ENCODE peak calls at places on chromosomes 1 and 21, in four cellular contexts. One of them, this sample, is unnamed.

GRCh38 chr1:228448372-228448771 is 31.7 kb upstream of the TRIM17 start:
- DNase-seq in fibroblast of lung: no peak
- DNase-seq in hepatocyte: no peak
- DNase-seq in HL-60: no peak
- DNase-seq in this sample: no peak

GRCh38 chr1:16246961-16247360 is 10.0 kb upstream of the CPLANE2 start:
- DNase-seq in hepatocyte: no peak
- DNase-seq in fibroblast of lung: no peak
- DNase-seq in HL-60: no peak
- DNase-seq in this sample: no peak

GRCh38 chr1:10724052-10724494 is 72.4 kb downstream of the CASZ1 start:
- DNase-seq in HL-60: no peak
- DNase-seq in fibroblast of lung: peak
- DNase-seq in hepatocyte: peak
- DNase-seq in this sample: peak

GRCh38 chr1:54002544-54003248 is 15.3 kb downstream of the LDLRAD1 start:
- DNase-seq in HL-60: no peak
- DNase-seq in fibroblast of lung: no peak
- DNase-seq in hepatocyte: no peak
- DNase-seq in this sample: no peak

GRCh38 chr21:15219866-15220265 is 155.1 kb upstream of the NRIP1 start:
- DNase-seq in hepatocyte: no peak
- DNase-seq in fibroblast of lung: no peak
- DNase-seq in HL-60: no peak
- DNase-seq in this sample: no peak

GRCh38 chr1:156836892-156837291 is 20.2 kb upstream of the SH2D2A start:
- DNase-seq in hepatocyte: no peak
- DNase-seq in HL-60: no peak
- DNase-seq in fibroblast of lung: no peak
- DNase-seq in this sample: no peak

GRCh38 chr1:198892065-198892464 is 253.2 kb downstream of the PTPRC start:
- DNase-seq in hepatocyte: no peak
- DNase-seq in HL-60: no peak
- DNase-seq in fibroblast of lung: peak
- DNase-seq in this sample: peak

GRCh38 chr1:153588482-153588881 is 22.8 kb upstream of the S100A2 start:
- DNase-seq in hepatocyte: no peak
- DNase-seq in HL-60: no peak
- DNase-seq in fibroblast of lung: no peak
- DNase-seq in this sample: no peak

GRCh38 chr1:219460561-219461511 is 152.1 kb downstream of the ZC3H11B start:
- DNase-seq in HL-60: peak
- DNase-seq in fibroblast of lung: peak
- DNase-seq in hepatocyte: no peak
- DNase-seq in this sample: no peak

GRCh38 chr1:231421971-231422797 is at the start of gene EGLN1:
- DNase-seq in hepatocyte: peak
- DNase-seq in HL-60: peak
- DNase-seq in fibroblast of lung: peak
- DNase-seq in this sample: peak

GRCh38 chr21:38989745-38990423 is 184.2 kb downstream of the ETS2 start:
- DNase-seq in fibroblast of lung: peak
- DNase-seq in HL-60: no peak
- DNase-seq in hepatocyte: peak
- DNase-seq in this sample: peak

GRCh38 chr1:64080947-64081562 is 122.4 kb upstream of the UBE2U start:
- DNase-seq in HL-60: no peak
- DNase-seq in hepatocyte: no peak
- DNase-seq in fibroblast of lung: peak
- DNase-seq in this sample: no peak

GRCh38 chr1:1975535-1975934 is 28.1 kb downstream of the CFAP74 start:
- DNase-seq in fibroblast of lung: no peak
- DNase-seq in hepatocyte: no peak
- DNase-seq in HL-60: no peak
- DNase-seq in this sample: no peak

GRCh38 chr1:164803366-164803765 is 244.4 kb downstream of the PBX1 start:
- DNase-seq in HL-60: no peak
- DNase-seq in fibroblast of lung: peak
- DNase-seq in hepatocyte: no peak
- DNase-seq in this sample: peak

GRCh38 chr1:22709891-22710687 is 550 bp upstream of the EPHB2 start:
- DNase-seq in hepatocyte: peak
- DNase-seq in HL-60: peak
- DNase-seq in fibroblast of lung: peak
- DNase-seq in this sample: peak

GRCh38 chr21:42541174-42541573 is 27.5 kb downstream of the SLC37A1 start:
- DNase-seq in HL-60: no peak
- DNase-seq in fibroblast of lung: no peak
- DNase-seq in hepatocyte: no peak
- DNase-seq in this sample: no peak

GRCh38 chr1:156247460-156248322 is at the start of gene PAQR6:
- DNase-seq in hepatocyte: no peak
- DNase-seq in fibroblast of lung: no peak
- DNase-seq in HL-60: no peak
- DNase-seq in this sample: no peak

GRCh38 chr1:164601399-164602141 is 42.6 kb downstream of the PBX1 start:
- DNase-seq in HL-60: no peak
- DNase-seq in fibroblast of lung: no peak
- DNase-seq in hepatocyte: no peak
- DNase-seq in this sample: no peak

GRCh38 chr1:89276690-89277089 is 4.0 kb upstream of the GBP5 start:
- DNase-seq in HL-60: no peak
- DNase-seq in hepatocyte: no peak
- DNase-seq in fibroblast of lung: peak
- DNase-seq in this sample: no peak
- TF ChIP-seq CTCF in HL-60: no peak
- TF ChIP-seq CTCF in hepatocyte: no peak
- TF ChIP-seq CTCF in fibroblast of lung: no peak
- TF ChIP-seq CTCF in this sample: no peak

GRCh38 chr21:46304437-46304836 is 18.3 kb downstream of the YBEY start:
- DNase-seq in HL-60: no peak
- DNase-seq in hepatocyte: no peak
- DNase-seq in fibroblast of lung: no peak
- DNase-seq in this sample: no peak
- H3K27ac ChIP-seq in HL-60: no peak
- H3K27ac ChIP-seq in hepatocyte: no peak
- H3K27ac ChIP-seq in fibroblast of lung: no peak
- H3K27ac ChIP-seq in this sample: no peak

GRCh38 chr1:203287109-203287893 is 18.0 kb upstream of the BTG2 start:
- DNase-seq in HL-60: peak
- DNase-seq in fibroblast of lung: no peak
- DNase-seq in hepatocyte: peak
- DNase-seq in this sample: peak
- TF ChIP-seq CTCF in HL-60: no peak
- TF ChIP-seq CTCF in fibroblast of lung: no peak
- TF ChIP-seq CTCF in hepatocyte: no peak
- TF ChIP-seq CTCF in this sample: no peak

GRCh38 chr1:209819059-209819458 is 8.7 kb upstream of the UTP25 start:
- DNase-seq in HL-60: no peak
- DNase-seq in fibroblast of lung: no peak
- DNase-seq in hepatocyte: no peak
- DNase-seq in this sample: no peak

GRCh38 chr1:209815931-209816338 is 10.0 kb upstream of the IRF6 start:
- DNase-seq in HL-60: no peak
- DNase-seq in hepatocyte: no peak
- DNase-seq in fibroblast of lung: no peak
- DNase-seq in this sample: no peak

GRCh38 chr1:209817691-209818090 is 10.1 kb upstream of the UTP25 start:
- DNase-seq in fibroblast of lung: no peak
- DNase-seq in hepatocyte: no peak
- DNase-seq in HL-60: no peak
- DNase-seq in this sample: no peak

GRCh38 chr1:209815495-209815894 is 9.6 kb upstream of the IRF6 start:
- DNase-seq in fibroblast of lung: no peak
- DNase-seq in HL-60: no peak
- DNase-seq in hepatocyte: no peak
- DNase-seq in this sample: no peak

GRCh38 chr1:209816923-209817322 is 10.8 kb upstream of the UTP25 start:
- DNase-seq in hepatocyte: no peak
- DNase-seq in HL-60: no peak
- DNase-seq in fibroblast of lung: no peak
- DNase-seq in this sample: no peak
- H3K27ac ChIP-seq in hepatocyte: no peak
- H3K27ac ChIP-seq in HL-60: no peak
- H3K27ac ChIP-seq in fibroblast of lung: no peak
- H3K27ac ChIP-seq in this sample: no peak

GRCh38 chr1:204358145-204358544 is 1.6 kb downstream of the PLEKHA6 start:
- DNase-seq in HL-60: no peak
- DNase-seq in fibroblast of lung: no peak
- DNase-seq in hepatocyte: no peak
- DNase-seq in this sample: no peak

GRCh38 chr1:204359131-204359473 is 627 bp downstream of the PLEKHA6 start:
- DNase-seq in HL-60: no peak
- DNase-seq in hepatocyte: no peak
- DNase-seq in fibroblast of lung: no peak
- DNase-seq in this sample: no peak

GRCh38 chr1:204358605-204359004 is 1.1 kb downstream of the PLEKHA6 start:
- DNase-seq in HL-60: no peak
- DNase-seq in hepatocyte: no peak
- DNase-seq in fibroblast of lung: no peak
- DNase-seq in this sample: no peak

GRCh38 chr1:204360314-204360713 is 585 bp upstream of the PLEKHA6 start:
- DNase-seq in fibroblast of lung: no peak
- DNase-seq in hepatocyte: no peak
- DNase-seq in HL-60: no peak
- DNase-seq in this sample: no peak

DNA sequence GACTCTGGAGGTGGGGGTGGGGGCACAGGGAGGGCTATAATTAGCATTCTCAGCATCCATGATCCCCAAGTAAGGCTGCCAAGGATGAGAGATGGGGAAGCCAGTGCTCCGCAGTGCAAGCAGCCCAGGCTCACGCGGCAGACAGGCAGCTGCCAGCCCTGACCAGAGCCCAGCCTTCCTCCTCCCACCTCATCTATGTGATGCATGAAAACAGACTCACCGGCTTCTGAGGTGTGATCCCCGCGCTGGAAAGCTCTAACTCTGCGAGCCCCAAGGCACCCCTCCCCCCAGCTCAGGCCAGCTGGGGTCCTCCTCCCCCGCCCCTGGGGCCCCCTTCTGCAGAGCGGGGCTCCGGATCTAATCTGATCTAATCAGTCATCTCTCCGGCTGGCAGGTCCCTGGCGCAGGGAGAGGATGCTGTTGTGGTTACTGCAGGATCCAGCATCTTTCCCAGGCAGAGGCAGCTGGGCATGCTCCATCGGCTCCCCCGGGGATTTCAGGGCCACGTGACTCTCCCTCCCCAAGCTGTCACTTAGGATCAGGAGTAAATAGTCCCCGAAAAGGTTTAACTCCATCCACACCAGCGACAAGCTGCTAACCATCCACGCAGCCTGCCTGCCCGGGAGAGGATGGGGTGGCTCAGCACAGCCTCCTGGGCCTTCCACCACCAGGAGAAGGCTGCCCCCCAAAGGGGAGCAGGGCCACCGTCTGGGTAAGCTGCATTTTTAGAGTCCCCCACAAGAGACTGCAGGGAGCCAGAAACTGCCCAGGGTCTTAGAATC is at the start of gene PLEKHA6:
- DNase-seq in hepatocyte: peak
- DNase-seq in HL-60: no peak
- DNase-seq in fibroblast of lung: peak
- DNase-seq in this sample: peak
- TF ChIP-seq CTCF in hepatocyte: peak
- TF ChIP-seq CTCF in HL-60: no peak
- TF ChIP-seq CTCF in fibroblast of lung: peak
- TF ChIP-seq CTCF in this sample: peak

DNA sequence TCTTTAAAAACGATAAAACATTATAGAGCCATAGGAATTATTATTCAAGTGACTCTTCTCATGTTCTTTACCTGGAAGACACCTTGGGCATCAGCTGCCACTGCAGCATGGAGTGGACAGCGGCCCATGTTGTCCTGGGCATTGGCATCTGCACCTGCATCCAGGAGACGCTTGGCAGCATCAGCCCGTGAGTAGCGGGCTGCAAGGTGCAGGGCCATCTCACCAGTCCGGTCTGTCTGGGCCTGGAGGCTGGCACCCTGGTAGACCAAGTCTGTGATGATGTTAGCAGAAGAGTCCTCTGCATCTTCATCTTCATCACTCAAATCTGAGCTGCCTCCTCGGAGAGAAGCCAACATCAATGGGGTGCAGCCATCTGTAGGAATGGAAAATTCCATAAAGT is 22.9 kb upstream of the ADAM30 start:
- DNase-seq in HL-60: no peak
- DNase-seq in fibroblast of lung: no peak
- DNase-seq in hepatocyte: no peak
- DNase-seq in this sample: no peak
- H3K27ac ChIP-seq in HL-60: no peak
- H3K27ac ChIP-seq in fibroblast of lung: no peak
- H3K27ac ChIP-seq in hepatocyte: no peak
- H3K27ac ChIP-seq in this sample: no peak

DNA sequence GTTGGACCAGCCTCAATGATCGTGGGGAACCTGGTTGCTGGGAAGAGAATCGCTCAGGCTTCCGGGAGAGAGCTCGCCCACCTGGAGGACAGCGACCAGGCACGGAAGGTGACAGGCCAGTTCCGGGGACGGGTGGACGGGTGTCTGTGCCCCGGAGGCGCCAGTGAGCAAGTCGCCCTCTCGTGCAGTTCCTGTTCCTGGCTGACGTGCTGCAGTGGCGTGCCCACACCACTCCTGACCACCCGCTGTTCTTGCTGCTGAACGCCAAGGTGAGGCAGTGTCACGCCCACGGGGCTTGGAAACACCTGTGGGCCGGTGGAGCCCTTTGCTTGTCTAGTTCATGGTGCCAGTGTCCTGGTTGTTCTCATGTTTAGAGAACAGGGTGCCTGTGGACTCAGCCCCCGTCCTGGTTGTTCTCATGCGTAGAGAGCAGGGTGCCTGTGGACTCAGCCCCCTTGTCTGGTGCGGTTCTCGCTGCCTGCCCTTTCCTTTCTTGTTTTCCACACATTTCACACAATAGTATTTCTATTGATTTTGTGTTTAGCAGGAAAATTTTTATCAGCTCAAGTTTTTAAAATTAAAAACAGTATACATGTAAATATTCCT is 53.1 kb downstream of the S100B start:
- DNase-seq in HL-60: peak
- DNase-seq in fibroblast of lung: no peak
- DNase-seq in hepatocyte: no peak
- DNase-seq in this sample: no peak
- TF ChIP-seq CTCF in HL-60: peak
- TF ChIP-seq CTCF in fibroblast of lung: no peak
- TF ChIP-seq CTCF in hepatocyte: no peak
- TF ChIP-seq CTCF in this sample: no peak

DNA sequence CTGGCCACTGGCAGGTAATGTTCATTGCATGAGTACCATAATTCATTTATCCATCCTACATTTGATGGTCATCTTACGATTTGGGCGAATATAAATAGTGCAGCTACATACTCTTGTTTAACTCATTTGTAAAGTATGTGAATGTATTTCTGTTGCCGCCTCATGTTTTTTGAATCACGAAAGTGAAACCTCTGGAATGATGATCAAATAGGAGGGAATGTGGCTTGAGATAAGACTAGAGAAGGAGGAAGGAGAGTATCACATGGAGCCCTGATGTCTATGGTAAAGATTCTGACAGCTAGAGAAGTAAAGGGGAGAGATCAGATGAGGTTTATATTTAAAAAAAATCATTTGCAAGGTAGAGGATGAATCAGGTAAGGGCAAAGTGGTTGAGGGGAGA is 8.0 kb downstream of the MRPS14 start:
- DNase-seq in hepatocyte: no peak
- DNase-seq in HL-60: no peak
- DNase-seq in fibroblast of lung: peak
- DNase-seq in this sample: peak
- H3K27ac ChIP-seq in hepatocyte: no peak
- H3K27ac ChIP-seq in HL-60: no peak
- H3K27ac ChIP-seq in fibroblast of lung: peak
- H3K27ac ChIP-seq in this sample: no peak

This sample was measured in cardiac muscle cell.